ENCODE peak calls at places on chromosomes 12 and 14, in seven cellular contexts. One of them, this sample, is unnamed.

GRCh38 chr14:31966896-31967668 is 110.0 kb upstream of the ARHGAP5 start:
- DNase-seq in ovary: no peak
- DNase-seq in sigmoid colon: no peak
- DNase-seq in H54: no peak
- DNase-seq in uterus: no peak
- DNase-seq in upper lobe of left lung: no peak
- DNase-seq in H1: no peak
- DNase-seq in this sample: peak

GRCh38 chr12:39764944-39765560 is 145.4 kb upstream of the ABCD2 start:
- DNase-seq in ovary: no peak
- DNase-seq in sigmoid colon: no peak
- DNase-seq in H54: peak
- DNase-seq in uterus: no peak
- DNase-seq in upper lobe of left lung: no peak
- DNase-seq in H1: no peak
- DNase-seq in this sample: no peak

GRCh38 chr12:117441751-117442150 is 80.3 kb upstream of the NOS1 start:
- DNase-seq in ovary: no peak
- DNase-seq in sigmoid colon: peak
- DNase-seq in H54: no peak
- DNase-seq in uterus: no peak
- DNase-seq in upper lobe of left lung: no peak
- DNase-seq in H1: no peak
- DNase-seq in this sample: no peak

GRCh38 chr14:60721331-60722162 is 2.6 kb downstream of the SIX4 start:
- DNase-seq in ovary: peak
- DNase-seq in sigmoid colon: peak
- DNase-seq in H54: peak
- DNase-seq in uterus: peak
- DNase-seq in upper lobe of left lung: peak
- DNase-seq in H1: peak
- DNase-seq in this sample: no peak

GRCh38 chr12:117318591-117318990 is 42.8 kb downstream of the NOS1 start:
- DNase-seq in ovary: no peak
- DNase-seq in sigmoid colon: no peak
- DNase-seq in H54: no peak
- DNase-seq in uterus: no peak
- DNase-seq in upper lobe of left lung: no peak
- DNase-seq in H1: no peak
- DNase-seq in this sample: no peak

GRCh38 chr12:92487138-92487485 is 215.7 kb upstream of the PLEKHG7 start:
- DNase-seq in ovary: no peak
- DNase-seq in sigmoid colon: no peak
- DNase-seq in H54: no peak
- DNase-seq in uterus: no peak
- DNase-seq in upper lobe of left lung: no peak
- DNase-seq in H1: no peak
- DNase-seq in this sample: no peak

GRCh38 chr12:56159482-56160105 is 1.4 kb downstream of the MYL6 start:
- DNase-seq in ovary: peak
- DNase-seq in sigmoid colon: no peak
- DNase-seq in H54: no peak
- DNase-seq in uterus: no peak
- DNase-seq in upper lobe of left lung: no peak
- DNase-seq in H1: no peak
- DNase-seq in this sample: no peak

GRCh38 chr14:90645842-90646443 is 170.3 kb downstream of the TTC7B start:
- DNase-seq in ovary: no peak
- DNase-seq in sigmoid colon: no peak
- DNase-seq in H54: peak
- DNase-seq in uterus: no peak
- DNase-seq in upper lobe of left lung: no peak
- DNase-seq in H1: peak
- DNase-seq in this sample: no peak

GRCh38 chr12:120115692-120116442 is 686 bp downstream of the RAB35 start:
- DNase-seq in ovary: peak
- DNase-seq in sigmoid colon: no peak
- DNase-seq in H54: peak
- DNase-seq in uterus: no peak
- DNase-seq in upper lobe of left lung: peak
- DNase-seq in H1: peak
- DNase-seq in this sample: no peak

GRCh38 chr14:99393059-99393655 is 87.5 kb downstream of the SETD3 start:
- DNase-seq in ovary: no peak
- DNase-seq in sigmoid colon: no peak
- DNase-seq in H54: peak
- DNase-seq in uterus: no peak
- DNase-seq in upper lobe of left lung: peak
- DNase-seq in H1: peak
- DNase-seq in this sample: no peak

GRCh38 chr12:129067482-129067881 is 214.2 kb downstream of the GLT1D1 start:
- DNase-seq in ovary: no peak
- DNase-seq in sigmoid colon: no peak
- DNase-seq in H54: no peak
- DNase-seq in uterus: no peak
- DNase-seq in upper lobe of left lung: no peak
- DNase-seq in H1: no peak
- DNase-seq in this sample: no peak

GRCh38 chr12:16955083-16955657 is 349.2 kb upstream of the LMO3 start:
- DNase-seq in ovary: no peak
- DNase-seq in sigmoid colon: no peak
- DNase-seq in H54: no peak
- DNase-seq in uterus: no peak
- DNase-seq in upper lobe of left lung: no peak
- DNase-seq in H1: no peak
- DNase-seq in this sample: no peak

GRCh38 chr12:121916719-121917118 is 1.7 kb upstream of the CFAP251 start:
- DNase-seq in ovary: no peak
- DNase-seq in sigmoid colon: no peak
- DNase-seq in H54: no peak
- DNase-seq in uterus: peak
- DNase-seq in upper lobe of left lung: no peak
- DNase-seq in H1: no peak
- DNase-seq in this sample: no peak

GRCh38 chr14:101808020-101808641 is 46.6 kb downstream of the PPP2R5C start:
- DNase-seq in ovary: no peak
- DNase-seq in sigmoid colon: no peak
- DNase-seq in H54: no peak
- DNase-seq in uterus: no peak
- DNase-seq in upper lobe of left lung: no peak
- DNase-seq in H1: peak
- DNase-seq in this sample: no peak

GRCh38 chr14:101808894-101809670 is 47.6 kb downstream of the PPP2R5C start:
- DNase-seq in ovary: no peak
- DNase-seq in sigmoid colon: no peak
- DNase-seq in H54: no peak
- DNase-seq in uterus: no peak
- DNase-seq in upper lobe of left lung: no peak
- DNase-seq in H1: no peak
- DNase-seq in this sample: no peak

GRCh38 chr14:101812071-101812470 is 50.6 kb downstream of the PPP2R5C start:
- DNase-seq in ovary: no peak
- DNase-seq in sigmoid colon: no peak
- DNase-seq in H54: no peak
- DNase-seq in uterus: no peak
- DNase-seq in upper lobe of left lung: no peak
- DNase-seq in H1: no peak
- DNase-seq in this sample: no peak

GRCh38 chr14:101810897-101811620 is 49.5 kb downstream of the PPP2R5C start:
- DNase-seq in ovary: no peak
- DNase-seq in sigmoid colon: no peak
- DNase-seq in H54: no peak
- DNase-seq in uterus: no peak
- DNase-seq in upper lobe of left lung: no peak
- DNase-seq in H1: no peak
- DNase-seq in this sample: no peak

DNA sequence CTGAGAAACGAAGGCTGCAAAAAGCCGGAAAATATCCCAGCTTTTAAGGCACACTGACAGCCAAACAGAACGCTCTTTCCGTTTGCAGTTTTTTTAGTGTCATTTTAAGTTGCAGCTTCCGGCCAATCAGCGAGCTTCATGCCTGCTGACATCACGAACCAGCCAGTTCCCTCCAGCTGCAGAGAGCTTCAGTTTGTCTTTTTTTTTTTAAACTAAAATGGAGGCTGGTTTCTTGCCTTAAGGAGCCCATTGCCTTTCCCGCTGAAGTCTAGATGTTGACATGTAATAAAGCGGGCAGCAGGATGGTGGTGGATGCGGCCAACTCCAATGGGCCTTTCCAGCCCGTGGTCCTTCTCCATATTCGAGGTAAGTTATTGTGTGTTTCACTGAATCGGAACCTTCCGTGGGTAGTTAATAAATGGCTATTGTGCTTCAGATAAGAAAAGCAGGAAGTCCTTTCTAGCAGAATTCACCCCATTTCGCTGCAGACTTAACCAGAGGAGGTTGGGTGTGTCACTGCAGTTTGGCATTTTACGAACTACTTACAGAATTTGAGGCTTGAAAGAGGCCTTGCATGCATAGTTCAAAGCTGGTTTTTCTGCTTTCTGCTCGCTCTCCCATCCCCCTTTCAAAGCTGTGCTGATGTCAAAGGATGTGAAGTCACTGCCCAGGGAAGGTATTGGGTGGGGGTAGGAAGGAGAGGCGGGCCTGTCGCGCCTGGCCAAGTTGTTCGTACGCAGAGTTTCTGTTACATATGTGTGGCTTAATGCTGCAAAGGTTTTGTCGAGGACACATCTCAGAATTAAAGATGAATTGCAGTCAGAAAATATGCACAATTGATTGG is 48.4 kb downstream of the PPP2R5C start:
- DNase-seq in ovary: peak
- DNase-seq in sigmoid colon: peak
- DNase-seq in H54: peak
- DNase-seq in uterus: peak
- DNase-seq in upper lobe of left lung: peak
- DNase-seq in H1: peak
- DNase-seq in this sample: peak
- TF ChIP-seq POLR2A in ovary: peak
- TF ChIP-seq POLR2A in sigmoid colon: peak
- TF ChIP-seq POLR2A in H54: peak
- TF ChIP-seq POLR2A in uterus: peak
- TF ChIP-seq POLR2A in upper lobe of left lung: peak
- TF ChIP-seq POLR2A in H1: peak
- TF ChIP-seq POLR2A in this sample: peak

DNA sequence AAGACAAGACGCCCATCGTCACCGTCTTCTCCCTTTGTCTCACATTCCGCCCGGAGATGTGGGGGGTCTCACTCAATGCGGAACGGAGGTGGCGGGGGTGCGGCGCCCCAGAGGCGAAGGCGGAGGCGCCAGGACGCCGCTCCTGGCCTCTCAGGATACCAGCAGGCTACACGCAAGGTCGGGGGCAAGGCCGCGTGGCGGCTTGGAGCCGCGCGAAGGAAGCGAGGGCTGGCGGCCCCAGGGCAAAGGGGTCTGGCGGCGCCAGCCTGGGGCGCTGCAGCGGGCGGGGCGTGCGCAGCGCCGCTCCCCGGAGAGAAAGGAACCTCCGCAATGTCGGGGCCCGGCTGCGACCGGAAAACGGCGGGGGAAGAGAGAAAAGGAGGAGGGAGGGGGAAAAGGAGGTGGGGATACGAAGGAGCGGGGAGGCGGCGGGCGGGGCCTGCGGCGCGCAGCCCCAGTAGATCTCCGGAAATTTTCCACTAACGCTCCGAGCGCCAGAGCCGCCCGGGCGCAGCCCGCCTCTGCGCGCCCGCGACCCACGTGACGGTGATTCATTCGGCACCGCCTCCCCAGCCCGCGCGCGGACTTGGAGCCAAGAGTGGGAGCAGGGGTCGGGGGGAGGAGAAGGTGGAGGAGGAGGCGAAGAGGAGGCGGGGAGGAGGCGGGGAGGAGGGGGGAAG is 10.5 kb upstream of the SLC38A2 start:
- DNase-seq in ovary: peak
- DNase-seq in sigmoid colon: peak
- DNase-seq in H54: peak
- DNase-seq in uterus: peak
- DNase-seq in upper lobe of left lung: peak
- DNase-seq in H1: peak
- DNase-seq in this sample: peak
- TF ChIP-seq POLR2A in ovary: peak
- TF ChIP-seq POLR2A in sigmoid colon: peak
- TF ChIP-seq POLR2A in H54: peak
- TF ChIP-seq POLR2A in uterus: peak
- TF ChIP-seq POLR2A in upper lobe of left lung: peak
- TF ChIP-seq POLR2A in H1: peak
- TF ChIP-seq POLR2A in this sample: peak

GRCh38 chr12:53451661-53452158 is at the start of gene PCBP2:
- DNase-seq in ovary: peak
- DNase-seq in sigmoid colon: peak
- DNase-seq in H54: peak
- DNase-seq in uterus: peak
- DNase-seq in upper lobe of left lung: peak
- DNase-seq in H1: peak
- DNase-seq in this sample: peak
- TF ChIP-seq POLR2A in ovary: peak
- TF ChIP-seq POLR2A in sigmoid colon: peak
- TF ChIP-seq POLR2A in H54: peak
- TF ChIP-seq POLR2A in uterus: peak
- TF ChIP-seq POLR2A in upper lobe of left lung: peak
- TF ChIP-seq POLR2A in H1: peak
- TF ChIP-seq POLR2A in this sample: peak

GRCh38 chr12:124752437-124753229 is 111.0 kb downstream of the SCARB1 start:
- DNase-seq in ovary: no peak
- DNase-seq in sigmoid colon: no peak
- DNase-seq in H54: no peak
- DNase-seq in uterus: no peak
- DNase-seq in upper lobe of left lung: peak
- DNase-seq in H1: no peak
- DNase-seq in this sample: no peak

GRCh38 chr12:124749725-124750124 is 113.9 kb downstream of the SCARB1 start:
- DNase-seq in ovary: no peak
- DNase-seq in sigmoid colon: no peak
- DNase-seq in H54: no peak
- DNase-seq in uterus: no peak
- DNase-seq in upper lobe of left lung: no peak
- DNase-seq in H1: no peak
- DNase-seq in this sample: no peak

GRCh38 chr12:124750787-124751471 is 112.7 kb downstream of the SCARB1 start:
- DNase-seq in ovary: no peak
- DNase-seq in sigmoid colon: no peak
- DNase-seq in H54: no peak
- DNase-seq in uterus: no peak
- DNase-seq in upper lobe of left lung: no peak
- DNase-seq in H1: peak
- DNase-seq in this sample: no peak

GRCh38 chr12:124751654-124752355 is 111.9 kb downstream of the SCARB1 start:
- DNase-seq in ovary: no peak
- DNase-seq in sigmoid colon: no peak
- DNase-seq in H54: no peak
- DNase-seq in uterus: no peak
- DNase-seq in upper lobe of left lung: no peak
- DNase-seq in H1: no peak
- DNase-seq in this sample: no peak

DNA sequence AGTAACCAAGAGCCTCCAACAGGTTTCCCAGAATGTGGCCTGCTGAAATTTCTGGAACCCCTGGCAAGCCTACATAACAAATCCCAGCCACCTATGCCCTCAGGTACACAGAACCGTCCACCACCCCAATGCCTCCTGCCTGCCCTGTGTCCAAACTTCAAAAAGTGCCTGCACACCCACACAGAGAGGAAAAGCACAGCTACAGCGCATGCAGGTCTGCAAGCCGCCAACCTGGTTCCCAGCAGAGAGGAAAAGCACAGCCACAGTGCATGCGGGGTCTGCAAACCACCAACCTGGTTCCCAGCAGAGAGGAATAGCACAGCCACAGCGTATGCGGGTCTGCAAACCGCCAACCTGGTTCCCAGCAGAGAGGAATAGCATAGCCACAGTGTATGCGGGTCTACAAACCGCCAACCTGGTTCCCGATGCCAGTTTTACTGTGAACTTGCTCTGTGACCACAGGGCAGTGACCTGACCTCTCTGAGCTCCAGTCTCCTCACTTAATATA is 113.5 kb downstream of the SCARB1 start:
- DNase-seq in ovary: no peak
- DNase-seq in sigmoid colon: no peak
- DNase-seq in H54: no peak
- DNase-seq in uterus: no peak
- DNase-seq in upper lobe of left lung: no peak
- DNase-seq in H1: no peak
- DNase-seq in this sample: no peak
- TF ChIP-seq POLR2A in ovary: no peak
- TF ChIP-seq POLR2A in sigmoid colon: no peak
- TF ChIP-seq POLR2A in H54: no peak
- TF ChIP-seq POLR2A in uterus: no peak
- TF ChIP-seq POLR2A in upper lobe of left lung: no peak
- TF ChIP-seq POLR2A in H1: no peak
- TF ChIP-seq POLR2A in this sample: no peak

This sample was measured in esophagus muscularis mucosa.